ENCODE peak calls at places on chromosomes 1 and 21, in five cellular contexts. V is breast epithelium; I is HCEC 1CT; X is brain microvascular endothelial cell; S is stimulated activated CD8-positive, alpha-beta memory T cell treated with anti-CD3 and anti-CD28 coated beads, Interleukin-7, amount 100 ng/mL, for 1 hour. J is an unnamed sample.

GRCh38 chr1:116571215-116571919 is 541 bp upstream of the CD58 start:
- DNase-seq in V (no peak), I (no peak), X (no peak), S (no peak), J (no peak)

GRCh38 chr21:8993284-8993942 is 1528.0 kb upstream of the TPTE start:
- DNase-seq in V (no peak), I (no peak), X (no peak), S (no peak), J (no peak)

GRCh38 chr1:25786887-25787286 is 13.1 kb upstream of the SELENON start:
- DNase-seq in V (no peak), I (peak), X (no peak), S (no peak), J (no peak)

GRCh38 chr1:225835752-225836151 is 25.8 kb downstream of the EPHX1 start:
- DNase-seq in V (no peak), I (no peak), X (no peak), S (no peak), J (no peak)

GRCh38 chr21:31098576-31099005 is 60.3 kb upstream of the KRTAP19-8 start:
- DNase-seq in V (peak), I (no peak), X (peak), S (peak), J (peak)

GRCh38 chr1:30088594-30089556 is 634.5 kb downstream of the MATN1 start:
- DNase-seq in V (no peak), I (no peak), X (no peak), S (no peak), J (no peak)

GRCh38 chr1:54549181-54549924 is 1.3 kb downstream of the ACOT11 start:
- DNase-seq in V (no peak), I (no peak), X (no peak), S (no peak), J (no peak)

GRCh38 chr1:206612129-206612876 is at the start of gene EIF2D:
- DNase-seq in V (peak), I (peak), X (peak), S (peak), J (peak)

GRCh38 chr1:151975311-151976014 is 18.2 kb downstream of the S100A10 start:
- DNase-seq in V (no peak), I (no peak), X (no peak), S (no peak), J (no peak)

GRCh38 chr1:154433161-154433681 is 28.1 kb downstream of the IL6R start:
- DNase-seq in V (peak), I (no peak), X (no peak), S (no peak), J (peak)

GRCh38 chr1:156927215-156928042 is 7.0 kb downstream of the LRRC71 start:
- DNase-seq in V (peak), I (peak), X (peak), S (peak), J (peak)

GRCh38 chr1:10056599-10056987 is 23.8 kb downstream of the UBE4B start:
- DNase-seq in V (no peak), I (no peak), X (no peak), S (no peak), J (no peak)

GRCh38 chr1:63575340-63575826 is 17.8 kb upstream of the PGM1 start:
- DNase-seq in V (no peak), I (peak), X (no peak), S (no peak), J (no peak)

GRCh38 chr1:3022511-3022973 is 1.3 kb downstream of the ACTRT2 start:
- DNase-seq in V (peak), I (no peak), X (no peak), S (no peak), J (no peak)

GRCh38 chr1:208475449-208475848 is 231.3 kb upstream of the PLXNA2 start:
- DNase-seq in V (no peak), I (no peak), X (no peak), S (no peak), J (no peak)

GRCh38 chr21:14737278-14737677 is 191.2 kb upstream of the SAMSN1 start:
- DNase-seq in V (no peak), I (no peak), X (no peak), S (no peak), J (no peak)

GRCh38 chr1:160883586-160883985 is 1.4 kb downstream of the ITLN1 start:
- DNase-seq in V (no peak), I (no peak), X (no peak), S (no peak), J (no peak)

GRCh38 chr1:178122283-178122682 is 28.4 kb downstream of the RASAL2 start:
- DNase-seq in V (no peak), I (peak), X (no peak), S (no peak), J (no peak)

GRCh38 chr21:45630876-45631275 is 12.6 kb upstream of the PCBP3 start:
- DNase-seq in V (no peak), I (no peak), X (no peak), S (no peak), J (no peak)

GRCh38 chr1:181452746-181453145 is 30.6 kb upstream of the CACNA1E start:
- DNase-seq in V (no peak), I (no peak), X (no peak), S (no peak), J (no peak)

GRCh38 chr1:213429642-213430041 is 378.6 kb downstream of the RPS6KC1 start:
- DNase-seq in V (no peak), I (no peak), X (no peak), S (no peak), J (no peak)

GRCh38 chr1:54800899-54801759 is at the start of gene TTC22:
- DNase-seq in V (peak), I (no peak), X (no peak), S (peak), J (peak)

GRCh38 chr1:226872455-226872854 is 2.0 kb downstream of the PSEN2 start:
- DNase-seq in V (no peak), I (no peak), X (peak), S (no peak), J (no peak)

GRCh38 chr1:30976143-30976542 is 67.6 kb upstream of the SDC3 start:
- DNase-seq in V (no peak), I (peak), X (no peak), S (no peak), J (no peak)

GRCh38 chr1:244865028-244865371 is 657 bp upstream of the HNRNPU start:
- DNase-seq in V (no peak), I (no peak), X (no peak), S (no peak), J (peak)

GRCh38 chr21:18772404-18772803 is 368.8 kb upstream of the TMPRSS15 start:
- DNase-seq in V (no peak), I (no peak), X (no peak), S (no peak), J (no peak)

GRCh38 chr1:103416681-103417318 is 108.7 kb upstream of the RNPC3 start:
- DNase-seq in V (no peak), I (peak), X (no peak), S (no peak), J (no peak)

GRCh38 chr1:19120070-19120469 is 90.0 kb downstream of the UBR4 start:
- DNase-seq in V (no peak), I (no peak), X (no peak), S (no peak), J (no peak)

GRCh38 chr1:55869050-55869449 is 653.9 kb upstream of the USP24 start:
- DNase-seq in V (peak), I (no peak), X (peak), S (no peak), J (no peak)

GRCh38 chr1:58886611-58887010 is 102.8 kb upstream of the JUN start:
- DNase-seq in V (no peak), I (no peak), X (no peak), S (no peak), J (no peak)

GRCh38 chr1:168876830-168877229 is 147.8 kb upstream of the DPT start:
- DNase-seq in V (no peak), I (no peak), X (no peak), S (no peak), J (no peak)

GRCh38 chr21:26368591-26368990 is 198.0 kb upstream of the APP start:
- DNase-seq in V (no peak), I (no peak), X (no peak), S (no peak), J (no peak)

GRCh38 chr1:184802739-184803492 is 48.3 kb upstream of the EDEM3 start:
- DNase-seq in V (no peak), I (peak), X (no peak), S (no peak), J (no peak)

GRCh38 chr1:170707959-170708666 is 44.2 kb downstream of the PRRX1 start:
- DNase-seq in V (no peak), I (peak), X (peak), S (no peak), J (no peak)

J was measured in upper lobe of left lung.